ENCODE peak calls at places on chromosomes 2 and 18, in seven cellular contexts. S is GM04503, C is AG04450, N is MM.1S, U is tibial nerve, Y is head of caudate nucleus, V is fibroblast of lung. M is an unnamed sample.

GRCh38 chr2:71332413-71332866 is 858 bp downstream of the ZNF638 start:
- DNase-seq in S (no peak), C (no peak), N (no peak), U (no peak), Y (no peak), V (no peak), M (no peak)

GRCh38 chr2:219526320-219527075 is 12.2 kb downstream of the ASIC4 start:
- DNase-seq in S (no peak), C (no peak), N (no peak), U (no peak), Y (no peak), V (no peak), M (no peak)

GRCh38 chr18:46338213-46338612 is 234.0 kb downstream of the HAUS1 start:
- DNase-seq in S (no peak), C (no peak), N (no peak), U (no peak), Y (no peak), V (no peak), M (no peak)

GRCh38 chr2:25420820-25421237 is 79.1 kb upstream of the DNMT3A start:
- DNase-seq in S (no peak), C (no peak), N (peak), U (no peak), Y (no peak), V (no peak), M (peak)

GRCh38 chr18:69002233-69002632 is 204.4 kb downstream of the CCDC102B start:
- DNase-seq in S (no peak), C (no peak), N (no peak), U (no peak), Y (no peak), V (no peak), M (no peak)

GRCh38 chr18:9173770-9174233 is 37.2 kb downstream of the ANKRD12 start:
- DNase-seq in S (no peak), C (no peak), N (no peak), U (no peak), Y (no peak), V (no peak), M (no peak)

GRCh38 chr2:148922776-148923175 is 47.7 kb downstream of the KIF5C start:
- DNase-seq in S (no peak), C (no peak), N (no peak), U (no peak), Y (no peak), V (no peak), M (no peak)

GRCh38 chr2:47779416-47779790 is 3.5 kb upstream of the MSH6 start:
- DNase-seq in S (no peak), C (no peak), N (no peak), U (no peak), Y (no peak), V (no peak), M (no peak)